ENCODE peak calls at places on chromosomes 11 and 22, in six cellular contexts. A is right atrium auricular region, B is cardiac muscle cell, R is GM06990, H is NB4, T is pancreas. O is an unnamed sample.

GRCh38 chr22:41772198-41772597 is 28.3 kb upstream of the CCDC134 start:
- DNase-seq in A (no peak), B (no peak), R (no peak), H (no peak), T (no peak), O (no peak)

GRCh38 chr22:38276161-38276560 is 3.4 kb upstream of the TMEM184B start:
- DNase-seq in A (no peak), B (no peak), R (no peak), H (no peak), T (no peak), O (no peak)

GRCh38 chr11:114260077-114260476 is 36.1 kb upstream of the NNMT start:
- DNase-seq in A (no peak), B (no peak), R (no peak), H (no peak), T (no peak), O (no peak)

GRCh38 chr11:117523680-117524079 is 196.0 kb downstream of the CEP164 start:
- DNase-seq in A (no peak), B (peak), R (no peak), H (no peak), T (no peak), O (no peak)

GRCh38 chr11:35288817-35289541 is 130.4 kb downstream of the SLC1A2 start:
- DNase-seq in A (no peak), B (peak), R (no peak), H (no peak), T (no peak), O (no peak)

GRCh38 chr22:19038164-19038546 is 84.1 kb downstream of the DGCR2 start:
- DNase-seq in A (no peak), B (no peak), R (no peak), H (no peak), T (no peak), O (no peak)

GRCh38 chr11:110366234-110366633 is 63.5 kb upstream of the FDX1 start:
- DNase-seq in A (no peak), B (peak), R (no peak), H (no peak), T (peak), O (no peak)

GRCh38 chr22:26570864-26571525 is 18.9 kb downstream of the TPST2 start:
- DNase-seq in A (no peak), B (no peak), R (no peak), H (no peak), T (no peak), O (no peak)

GRCh38 chr11:27141576-27141975 is 101.0 kb downstream of the BBOX1 start:
- DNase-seq in A (no peak), B (no peak), R (no peak), H (no peak), T (no peak), O (no peak)

GRCh38 chr11:46977038-46977818 is 40.7 kb downstream of the CSTPP1 start:
- DNase-seq in A (no peak), B (peak), R (no peak), H (no peak), T (no peak), O (no peak)

GRCh38 chr11:28110839-28111235 is 2.6 kb downstream of the METTL15 start:
- DNase-seq in A (no peak), B (peak), R (no peak), H (peak), T (no peak), O (no peak)

GRCh38 chr11:114219559-114220349 is 76.4 kb upstream of the NNMT start:
- DNase-seq in A (peak), B (peak), R (no peak), H (no peak), T (no peak), O (peak)

GRCh38 chr11:126464796-126465195 is 109.3 kb downstream of the ST3GAL4 start:
- DNase-seq in A (no peak), B (no peak), R (no peak), H (peak), T (no peak), O (no peak)

GRCh38 chr11:134994431-134994830 is 582.4 kb upstream of the B3GAT1 start:
- DNase-seq in A (no peak), B (no peak), R (no peak), H (no peak), T (no peak), O (no peak)

GRCh38 chr11:1470681-1471611 is 15.6 kb downstream of the MOB2 start:
- DNase-seq in A (no peak), B (no peak), R (no peak), H (no peak), T (peak), O (no peak)

GRCh38 chr11:47914743-47915142 is 65.6 kb upstream of the PTPRJ start:
- DNase-seq in A (no peak), B (peak), R (no peak), H (no peak), T (no peak), O (no peak)

GRCh38 chr11:47950396-47950795 is 30.0 kb upstream of the PTPRJ start:
- DNase-seq in A (no peak), B (peak), R (peak), H (peak), T (no peak), O (no peak)

GRCh38 chr11:96424693-96425092 is 34.9 kb downstream of the JRKL start:
- DNase-seq in A (no peak), B (peak), R (no peak), H (no peak), T (no peak), O (no peak)

GRCh38 chr11:47916361-47916841 is 64.0 kb upstream of the PTPRJ start:
- DNase-seq in A (peak), B (peak), R (no peak), H (no peak), T (peak), O (no peak)

GRCh38 chr11:65491614-65492386 is 7.0 kb upstream of the MALAT1 start:
- DNase-seq in A (peak), B (peak), R (peak), H (peak), T (peak), O (peak)

GRCh38 chr22:44586337-44586990 is 88.4 kb upstream of the RTL6 start:
- DNase-seq in A (no peak), B (no peak), R (no peak), H (no peak), T (no peak), O (no peak)

GRCh38 chr11:73538381-73538872 is 59.5 kb downstream of the FAM168A start:
- DNase-seq in A (no peak), B (peak), R (peak), H (peak), T (no peak), O (no peak)

GRCh38 chr22:45896153-45896951 is 80.6 kb downstream of the WNT7B start:
- DNase-seq in A (no peak), B (no peak), R (no peak), H (no peak), T (peak), O (no peak)

GRCh38 chr11:65888163-65888814 is at the start of gene FIBP:
- DNase-seq in A (peak), B (peak), R (peak), H (peak), T (peak), O (no peak)

GRCh38 chr11:7673724-7674434 is 579 bp upstream of the CYB5R2 start:
- DNase-seq in A (no peak), B (peak), R (peak), H (no peak), T (no peak), O (no peak)

GRCh38 chr11:115693002-115693401 is 188.8 kb upstream of the CADM1 start:
- DNase-seq in A (no peak), B (no peak), R (no peak), H (no peak), T (no peak), O (no peak)

GRCh38 chr11:94793002-94793401 is 24.8 kb downstream of the AMOTL1 start:
- DNase-seq in A (no peak), B (no peak), R (no peak), H (no peak), T (no peak), O (no peak)

GRCh38 chr11:108947654-108948570 is 283.0 kb downstream of the DDX10 start:
- DNase-seq in A (no peak), B (peak), R (no peak), H (peak), T (no peak), O (no peak)

GRCh38 chr11:49405743-49406142 is 197.3 kb upstream of the FOLH1 start:
- DNase-seq in A (no peak), B (no peak), R (no peak), H (no peak), T (peak), O (no peak)

GRCh38 chr11:107780775-107781174 is 68.9 kb upstream of the SLN start:
- DNase-seq in A (no peak), B (peak), R (no peak), H (no peak), T (no peak), O (no peak)
- TF ChIP-seq CTCF in A (no peak), B (no peak), R (peak), H (no peak), T (no peak), O (no peak)

GRCh38 chr22:31162015-31162765 is 2.2 kb downstream of the RNF185 start:
- DNase-seq in A (no peak), B (no peak), R (no peak), H (no peak), T (no peak), O (no peak)
- H3K4me3 ChIP-seq in A (no peak), B (no peak), R (no peak), H (no peak), T (no peak), O (no peak)

DNA sequence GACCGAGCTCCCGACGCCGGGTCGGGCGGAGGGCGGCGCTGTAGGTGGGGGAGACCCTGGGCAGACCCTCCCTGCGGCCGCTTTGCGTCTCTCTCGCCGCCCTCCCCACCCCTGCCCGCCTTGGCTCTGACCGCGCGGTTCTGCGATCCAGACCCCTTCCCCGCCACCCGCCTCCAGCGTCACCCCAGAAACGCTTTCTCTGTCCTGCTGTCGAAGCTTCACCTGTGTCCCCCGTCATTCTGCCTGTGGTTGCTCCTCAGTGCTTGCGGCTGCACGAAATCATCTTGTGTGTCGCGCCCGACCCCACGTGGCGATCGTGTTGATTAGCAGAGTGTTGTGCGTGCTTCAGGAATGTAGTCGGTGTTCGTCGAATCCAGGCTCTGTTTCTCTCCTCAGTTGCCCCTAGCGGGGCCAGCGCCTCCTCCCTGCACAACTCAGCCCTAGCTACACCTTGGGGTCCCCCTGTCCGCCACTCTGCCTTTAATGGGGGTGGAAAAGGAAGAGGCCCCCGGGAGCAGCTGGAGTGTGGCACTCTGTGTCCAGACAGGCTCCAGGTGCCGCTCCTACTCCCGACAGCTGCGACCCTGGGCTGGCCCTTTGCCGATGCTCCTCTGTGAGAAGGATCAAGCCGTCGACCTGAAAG is 851 bp downstream of the PTDSS2 start:
- DNase-seq in A (peak), B (peak), R (peak), H (peak), T (peak), O (no peak)
- TF ChIP-seq CTCF in A (peak), B (no peak), R (peak), H (peak), T (no peak), O (peak)

DNA sequence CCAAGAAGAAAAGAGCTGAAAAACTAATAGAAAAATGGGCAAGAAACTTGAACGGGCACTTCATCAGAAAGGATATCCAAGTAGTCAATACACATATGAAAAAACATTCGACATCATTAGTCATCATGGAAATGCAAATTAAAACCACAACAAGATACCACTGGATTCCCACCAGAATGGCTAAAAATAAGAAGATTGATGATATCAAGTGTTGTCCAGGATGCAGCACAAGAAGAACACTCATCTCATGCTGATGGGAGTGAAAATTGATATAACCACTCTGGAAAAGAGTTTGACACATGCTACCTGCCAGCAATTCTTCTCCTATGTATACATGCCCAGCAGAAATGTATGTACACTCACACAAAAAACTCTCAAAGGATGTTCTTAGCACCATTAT is 26.9 kb upstream of the SCUBE2 start:
- DNase-seq in A (no peak), B (no peak), R (no peak), H (no peak), T (no peak), O (no peak)
- H3K4me3 ChIP-seq in A (no peak), B (no peak), R (no peak), H (no peak), T (no peak), O (no peak)

GRCh38 chr11:120337133-120337895 is 1.1 kb downstream of the ARHGEF12 start:
- DNase-seq in A (no peak), B (peak), R (peak), H (no peak), T (peak), O (no peak)

GRCh38 chr11:120334894-120335462 is 1.2 kb upstream of the ARHGEF12 start:
- DNase-seq in A (peak), B (peak), R (peak), H (peak), T (no peak), O (no peak)

GRCh38 chr11:120335596-120335927 is 651 bp upstream of the ARHGEF12 start:
- DNase-seq in A (no peak), B (peak), R (no peak), H (no peak), T (no peak), O (no peak)

GRCh38 chr11:120336641-120337132 is 474 bp downstream of the ARHGEF12 start:
- DNase-seq in A (peak), B (no peak), R (no peak), H (no peak), T (no peak), O (no peak)

DNA sequence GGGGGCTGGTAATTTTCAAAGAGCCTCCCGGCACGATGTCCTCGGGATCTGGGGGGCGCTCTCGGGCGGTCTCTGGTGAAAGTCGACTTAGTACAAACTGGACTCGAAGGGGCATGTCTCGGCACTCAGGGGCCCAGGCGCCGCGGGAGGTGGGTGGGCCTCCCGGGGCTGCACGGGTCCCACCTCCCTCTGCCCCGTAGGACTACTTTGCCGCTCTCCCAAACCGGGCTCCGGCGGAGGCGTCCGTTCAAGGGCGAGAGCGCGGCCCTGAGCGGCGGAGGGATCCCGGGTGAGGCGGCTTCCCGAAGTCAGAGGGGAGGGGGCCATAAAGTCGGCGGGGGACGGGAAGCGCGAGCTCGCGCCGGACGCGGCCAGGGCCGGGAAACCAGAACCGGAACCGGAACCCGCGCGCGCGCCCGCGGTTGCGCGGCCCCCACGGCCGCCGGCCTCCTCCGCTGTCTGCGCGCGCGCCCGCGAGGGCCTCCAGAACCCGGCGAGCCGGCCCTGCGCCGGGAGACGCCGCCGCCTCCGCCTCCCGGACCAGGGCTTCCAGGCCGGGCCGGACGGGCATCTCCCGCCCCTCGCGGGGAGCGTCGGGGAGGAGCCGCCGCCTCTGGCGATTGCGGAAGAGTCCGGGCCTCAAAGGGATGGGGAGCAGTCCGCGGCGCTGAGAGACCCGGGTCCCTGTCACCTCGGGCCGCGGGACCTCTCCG is at the start of gene ARHGEF12:
- DNase-seq in A (peak), B (peak), R (peak), H (no peak), T (peak), O (no peak)
- TF ChIP-seq CTCF in A (peak), B (peak), R (peak), H (no peak), T (no peak), O (peak)

GRCh38 chr22:50009765-50010675 is 2.5 kb downstream of the IL17REL start:
- DNase-seq in A (no peak), B (no peak), R (no peak), H (no peak), T (peak), O (no peak)
- H3K4me3 ChIP-seq in A (no peak), B (no peak), R (peak), H (no peak), T (no peak), O (no peak)